ENCODE peak calls at places on chromosomes 4 and X, in nine cellular contexts. X, J, B, Q, F, O, H, T and R are unnamed samples.

GRCh38 chr4:129095811-129096454 is at the start of gene C4orf33:
- DNase-seq in X (peak; percentile 65), J (peak; percentile 88), B (peak; percentile 50), Q (peak; percentile 55), F (peak; percentile 65), O (peak; percentile 63), H (peak; percentile 3), T (peak; percentile 79), R (peak; percentile 73)

GRCh38 chrX:100615015-100615414 is 21.6 kb downstream of the TSPAN6 start:
- DNase-seq in X (no peak), J (peak; percentile 72), B (no peak), Q (peak; percentile 31), F (no peak), O (peak; percentile 10), H (no peak), T (no peak), R (no peak)

GRCh38 chrX:109629310-109629709 is 4.3 kb upstream of the KCNE5 start:
- DNase-seq in X (no peak), J (peak; percentile 52), B (no peak), Q (no peak), F (no peak), O (no peak), H (no peak), T (no peak), R (no peak)

GRCh38 chr4:23909671-23910070 is 19.8 kb upstream of the PPARGC1A start:
- DNase-seq in X (no peak), J (no peak), B (no peak), Q (no peak), F (no peak), O (no peak), H (no peak), T (no peak), R (no peak)

GRCh38 chr4:121243476-121243875 is 79.4 kb upstream of the TNIP3 start:
- DNase-seq in X (no peak), J (no peak), B (no peak), Q (no peak), F (no peak), O (no peak), H (no peak), T (no peak), R (no peak)

GRCh38 chr4:122855491-122855890 is 28.9 kb downstream of the FGF2 start:
- DNase-seq in X (no peak), J (no peak), B (no peak), Q (no peak), F (no peak), O (no peak), H (no peak), T (no peak), R (no peak)

GRCh38 chr4:38102942-38103604 is 142.9 kb downstream of the PTTG2 start:
- DNase-seq in X (no peak), J (no peak), B (no peak), Q (no peak), F (no peak), O (no peak), H (no peak), T (no peak), R (no peak)

GRCh38 chr4:127410201-127410600 is 222.6 kb upstream of the INTU start:
- DNase-seq in X (peak; percentile 58), J (no peak), B (no peak), Q (no peak), F (no peak), O (no peak), H (no peak), T (peak; percentile 67), R (no peak)

GRCh38 chr4:117134386-117134785 is 49.0 kb upstream of the TRAM1L1 start:
- DNase-seq in X (no peak), J (peak; percentile 83), B (no peak), Q (no peak), F (no peak), O (no peak), H (no peak), T (no peak), R (no peak)

GRCh38 chr4:41418444-41418843 is 119.5 kb upstream of the LIMCH1 start:
- DNase-seq in X (peak; percentile 87), J (no peak), B (peak; percentile 73), Q (no peak), F (peak; percentile 82), O (peak; percentile 11), H (no peak), T (peak; percentile 81), R (no peak)

GRCh38 chrX:113580486-113580885 is 739.9 kb upstream of the AMOT start:
- DNase-seq in X (no peak), J (no peak), B (no peak), Q (no peak), F (no peak), O (no peak), H (no peak), T (no peak), R (no peak)

GRCh38 chr4:28341784-28342183 is 1481.1 kb downstream of the STIM2 start:
- DNase-seq in X (no peak), J (no peak), B (no peak), Q (no peak), F (no peak), O (no peak), H (no peak), T (no peak), R (no peak)

GRCh38 chrX:50469206-50469605 is 1.4 kb downstream of the DGKK start:
- DNase-seq in X (peak; percentile 37), J (no peak), B (no peak), Q (no peak), F (no peak), O (no peak), H (no peak), T (no peak), R (no peak)

DNA sequence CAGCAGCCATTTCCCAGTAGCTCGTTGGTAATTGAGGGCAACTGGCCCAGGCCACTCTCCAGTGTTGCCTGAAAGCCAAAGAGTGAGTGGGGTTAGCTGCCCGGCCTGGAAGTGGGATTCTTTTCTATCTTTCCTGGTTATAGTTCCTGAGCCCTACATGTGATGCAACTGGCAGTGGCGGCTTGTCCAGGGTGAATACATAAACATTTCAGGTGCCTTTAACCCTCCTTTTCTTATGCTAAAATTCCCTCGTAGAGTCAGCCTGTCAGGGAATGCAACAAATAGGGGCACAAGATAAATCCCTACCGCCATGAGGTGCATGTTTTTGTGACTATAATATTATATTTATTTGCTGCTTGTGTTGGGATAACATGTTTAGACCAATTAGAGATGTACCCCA is 13.4 kb upstream of the HERC5 start:
- DNase-seq in X (no peak), J (no peak), B (no peak), Q (no peak), F (no peak), O (no peak), H (no peak), T (no peak), R (no peak)
- H3K4me3 ChIP-seq in X (no peak overlapping the region), J (no peak overlapping the region), B (no peak overlapping the region), Q (no peak overlapping the region), F (no peak overlapping the region), O (no peak overlapping the region), H (no peak overlapping the region), T (no peak overlapping the region), R (no peak overlapping the region)

GRCh38 chrX:71565634-71566033 is 12.6 kb upstream of the GCNA start:
- DNase-seq in X (no peak), J (no peak), B (no peak), Q (no peak), F (no peak), O (no peak), H (no peak), T (no peak), R (no peak)
- H3K9me3 ChIP-seq in X (no peaks in the 10 kb centered on the region), J (no peaks in the 10 kb centered on the region), B (no peaks in the 10 kb centered on the region), Q (no peaks in the 10 kb centered on the region), F (no peaks in the 10 kb centered on the region), O (no peaks in the 10 kb centered on the region), H (no peaks in the 10 kb centered on the region), T (no peaks in the 10 kb centered on the region), R (no peaks in the 10 kb centered on the region)

DNA sequence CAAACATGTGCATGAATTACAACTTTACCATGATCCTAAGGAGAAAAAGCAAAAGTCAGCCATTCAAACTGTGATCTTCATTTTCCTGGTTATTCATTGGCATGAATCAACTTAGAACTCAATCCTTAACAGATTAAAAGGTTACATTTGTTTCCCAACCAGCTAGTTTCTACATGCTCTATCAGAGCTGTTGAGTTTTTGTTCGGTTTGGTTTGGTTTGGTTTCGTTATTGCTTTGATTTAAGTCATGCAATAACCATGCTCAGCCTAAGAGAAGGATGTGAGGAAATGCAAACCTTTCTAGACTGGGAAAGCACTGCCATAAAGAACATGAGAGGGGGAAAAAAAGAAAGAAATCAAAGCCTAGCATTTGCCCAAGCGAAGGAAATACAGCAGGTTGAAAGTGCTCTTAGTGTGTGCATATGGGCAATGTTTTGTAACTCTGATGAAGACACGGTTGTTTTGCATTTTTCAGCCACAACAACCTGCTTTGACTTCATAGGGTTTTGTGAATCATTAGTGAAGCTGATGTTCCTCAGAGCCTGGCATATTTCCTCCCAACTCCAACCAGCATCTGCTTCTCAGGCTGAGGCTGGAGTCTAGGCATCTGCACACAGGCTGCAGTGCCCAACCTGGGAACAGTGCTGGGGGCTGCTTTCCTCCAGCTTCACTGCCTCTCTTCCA is 234.3 kb downstream of the ZNF674 start:
- DNase-seq in X (no peak), J (no peak), B (no peak), Q (no peak), F (no peak), O (no peak), H (no peak), T (no peak), R (no peak)
- H3K4me3 ChIP-seq in X (no peak overlapping the region), J (no peak overlapping the region), B (no peak overlapping the region), Q (no peak overlapping the region), F (no peak overlapping the region), O (no peak overlapping the region), H (no peak overlapping the region), T (no peak overlapping the region), R (no peak overlapping the region)

GRCh38 chrX:2521092-2521926 is 20.5 kb upstream of the DHRSX start:
- DNase-seq in X (no peak), J (no peak), B (no peak), Q (no peak), F (no peak), O (no peak), H (no peak), T (no peak), R (no peak)

GRCh38 chrX:2520539-2520938 is 19.8 kb upstream of the DHRSX start:
- DNase-seq in X (no peak), J (no peak), B (no peak), Q (no peak), F (no peak), O (no peak), H (no peak), T (no peak), R (no peak)

GRCh38 chrX:2521927-2522386 is 21.2 kb upstream of the DHRSX start:
- DNase-seq in X (no peak), J (no peak), B (no peak), Q (no peak), F (no peak), O (no peak), H (no peak), T (no peak), R (no peak)

GRCh38 chrX:2526390-2526789 is 25.6 kb upstream of the DHRSX start:
- DNase-seq in X (no peak), J (no peak), B (no peak), Q (no peak), F (no peak), O (no peak), H (no peak), T (no peak), R (no peak)

DNA sequence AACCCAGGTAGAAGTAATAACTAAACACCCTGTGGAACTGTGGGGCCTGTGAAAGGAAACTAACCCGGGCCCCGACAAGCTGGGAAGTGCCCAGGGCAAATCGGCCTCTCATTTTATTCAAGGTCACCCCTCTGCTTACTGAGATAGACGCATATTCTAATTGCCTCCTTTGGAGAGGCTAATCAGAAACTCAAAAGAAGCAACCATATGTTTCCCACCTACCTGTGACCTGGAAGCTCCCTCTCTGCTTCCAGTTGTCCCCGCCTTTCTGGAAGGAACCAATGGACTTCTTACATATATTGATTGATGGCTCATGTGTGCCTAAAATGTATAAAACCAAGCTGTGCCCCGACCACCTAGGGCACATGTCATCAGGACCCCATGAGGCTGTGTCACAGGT is 23.1 kb upstream of the DHRSX start:
- DNase-seq in X (no peak), J (no peak), B (no peak), Q (no peak), F (no peak), O (no peak), H (no peak), T (no peak), R (no peak)
- H3K9me3 ChIP-seq in X (no peaks in the 10 kb centered on the region), J (no peaks in the 10 kb centered on the region), B (no peaks in the 10 kb centered on the region), Q (no peaks in the 10 kb centered on the region), F (no peaks in the 10 kb centered on the region), O (no peaks in the 10 kb centered on the region), H (no peaks in the 10 kb centered on the region), T (peaks cover 2% of the 10 kb centered on the region), R (no peaks in the 10 kb centered on the region)